ENCODE peak calls at places on chromosomes 4 and X, in six cellular contexts. J is H1, A is mesenchymal stem cell, F is IMR-90, S is H9, Z is trophoblast cell. D is an unnamed sample.
A peak's percentile ranks its signal among the peaks of the same experiment; 100 is the strongest.

GRCh38 chr4:121998024-121998423 is 46.2 kb upstream of the TRPC3 start:
- DNase-seq in J (no peak), F (no peak), Z (no peak), A (no peak), S (peak; percentile 52), D (no peak)

GRCh38 chr4:185912779-185913178 is 100.8 kb upstream of the SORBS2 start:
- DNase-seq in F (no peak), S (no peak), J (no peak), A (no peak), Z (no peak), D (no peak)

GRCh38 chrX:154097003-154097596 is 417 bp downstream of the MECP2 start:
- DNase-seq in A (peak; percentile 77), J (peak; percentile 67), S (peak; percentile 49), F (peak; percentile 51), Z (no peak), D (peak; percentile 75)

GRCh38 chr4:11597506-11597905 is 168.8 kb upstream of the HS3ST1 start:
- DNase-seq in J (no peak), Z (no peak), F (no peak), S (no peak), A (no peak), D (no peak)

GRCh38 chrX:117743469-117744251 is 372.9 kb downstream of the KLHL13 start:
- DNase-seq in F (peak; percentile 1), J (no peak), S (peak; percentile 34), Z (no peak), A (no peak), D (no peak)

GRCh38 chr4:186348433-186348832 is 82.4 kb downstream of the F11 start:
- DNase-seq in Z (no peak), J (no peak), S (no peak), F (no peak), A (no peak), D (no peak)

GRCh38 chrX:46465203-46465602 is 80.0 kb downstream of the ZNF674 start:
- DNase-seq in S (no peak), A (no peak), F (no peak), J (no peak), Z (no peak), D (no peak)

GRCh38 chr4:158410272-158410671 is 111.4 kb upstream of the RXFP1 start:
- DNase-seq in J (no peak), Z (no peak), A (no peak), S (no peak), F (peak; percentile 22), D (no peak)

GRCh38 chrX:50471390-50471789 is 765 bp upstream of the DGKK start:
- DNase-seq in Z (no peak), J (no peak), F (no peak), S (peak; percentile 30), A (no peak), D (no peak)

GRCh38 chr4:184059099-184059498 is 154.0 kb downstream of the STOX2 start:
- DNase-seq in S (no peak), Z (no peak), A (no peak), F (no peak), J (no peak), D (no peak)

GRCh38 chr4:70722199-70722791 is 531 bp downstream of the RUFY3 start:
- DNase-seq in A (peak; percentile 33), S (no peak), F (peak; percentile 83), Z (no peak), J (no peak), D (no peak)

GRCh38 chr4:138561276-138561880 is 319.2 kb upstream of the SLC7A11 start:
- DNase-seq in A (no peak), Z (no peak), F (no peak), S (no peak), J (no peak), D (no peak)

GRCh38 chr4:40515037-40515397 is 114.6 kb downstream of the RBM47 start:
- DNase-seq in A (no peak), J (no peak), S (no peak), F (peak; percentile 7), Z (peak; percentile 44), D (no peak)

GRCh38 chrX:39491548-39492297 is 606.0 kb downstream of the BCOR start:
- DNase-seq in S (no peak), J (no peak), F (no peak), Z (no peak), A (no peak), D (no peak)

GRCh38 chr4:68342139-68342538 is 7.8 kb downstream of the YTHDC1 start:
- DNase-seq in A (peak; percentile 79), J (no peak), Z (no peak), F (peak; percentile 73), S (no peak), D (no peak)

GRCh38 chr4:67204441-67204840 is 340.9 kb downstream of the CENPC start:
- DNase-seq in F (no peak), J (no peak), Z (no peak), S (no peak), A (no peak), D (no peak)

GRCh38 chr4:56657128-56657527 is 24.0 kb downstream of the HOPX start:
- DNase-seq in Z (no peak), J (no peak), F (no peak), A (no peak), S (no peak), D (no peak)

GRCh38 chr4:114549638-114550037 is 49.0 kb upstream of the UGT8 start:
- DNase-seq in A (no peak), Z (no peak), S (no peak), J (no peak), F (no peak), D (no peak)

GRCh38 chr4:177220376-177220775 is 89.3 kb upstream of the NEIL3 start:
- DNase-seq in F (peak; percentile 77), J (no peak), S (no peak), Z (no peak), A (no peak), D (no peak)

GRCh38 chr4:94451669-94452475 is at the start of gene PDLIM5:
- DNase-seq in F (peak; percentile 84), J (peak; percentile 91), A (peak; percentile 91), Z (peak; percentile 90), S (peak; percentile 95), D (peak; percentile 91)

GRCh38 chrX:57156397-57157049 is 19.3 kb upstream of the SPIN2A start:
- DNase-seq in A (peak; percentile 30), J (peak; percentile 48), Z (peak; percentile 19), S (peak; percentile 42), F (peak; percentile 40), D (peak; percentile 9)

GRCh38 chr4:86220137-86220536 is 139.7 kb downstream of the MAPK10 start:
- DNase-seq in S (no peak), J (no peak), Z (no peak), A (peak; percentile 24), F (peak; percentile 43), D (no peak)

GRCh38 chr4:40199999-40200880 is 3.4 kb downstream of the RHOH start:
- DNase-seq in Z (peak; percentile 37), S (no peak), F (peak; percentile 23), J (no peak), A (peak; percentile 61), D (no peak)

GRCh38 chr4:1015179-1015578 is 3.8 kb downstream of the FGFRL1 start:
- DNase-seq in F (no peak), A (no peak), J (no peak), S (no peak), Z (no peak), D (no peak)

GRCh38 chrX:154776753-154777152 is 14.1 kb downstream of the DKC1 start:
- DNase-seq in S (no peak), A (no peak), Z (no peak), F (no peak), J (no peak), D (no peak)

GRCh38 chr4:189278559-189279165 is 662.0 kb upstream of the FRG1 start:
- DNase-seq in A (peak; percentile 40), F (peak; percentile 72), J (no peak), Z (no peak), S (no peak), D (no peak)

GRCh38 chr4:1260418-1261106 is 11.6 kb upstream of the CTBP1 start:
- DNase-seq in J (no peak), F (no peak), S (no peak), Z (no peak), A (no peak), D (no peak)

GRCh38 chr4:14596904-14597303 is 405.4 kb upstream of the CPEB2 start:
- DNase-seq in S (peak; percentile 31), A (no peak), Z (no peak), J (no peak), F (no peak), D (no peak)

GRCh38 chr4:110046588-110047049 is 133.9 kb downstream of the EGF start:
- DNase-seq in J (no peak), Z (no peak), A (peak; percentile 58), S (no peak), F (peak; percentile 68), D (no peak)
- H3K14ac ChIP-seq in J (no peak overlapping the region), Z (no peak overlapping the region), A (no peak overlapping the region), S (no peak overlapping the region), F (no peak overlapping the region), D (no peak overlapping the region)

DNA sequence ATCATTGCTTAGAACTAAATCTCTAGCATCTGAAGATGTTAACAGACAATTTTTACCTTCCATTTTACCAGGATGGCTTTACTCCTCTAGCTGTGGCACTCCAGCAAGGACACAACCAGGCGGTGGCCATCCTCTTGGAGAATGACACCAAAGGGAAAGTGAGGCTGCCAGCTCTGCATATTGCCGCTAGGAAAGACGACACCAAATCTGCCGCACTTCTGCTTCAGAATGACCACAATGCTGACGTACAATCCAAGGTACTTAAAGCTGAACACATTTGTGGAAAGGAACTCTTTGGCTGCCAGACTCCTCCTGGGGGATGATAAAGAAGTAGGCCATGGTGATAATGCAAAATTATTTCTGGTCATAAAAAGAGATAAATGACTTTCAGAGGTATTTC is 187.5 kb downstream of the ANK2 start:
- DNase-seq in A (no peak), J (no peak), Z (no peak), S (no peak), F (no peak), D (no peak)
- H3K14ac ChIP-seq in A (no peak overlapping the region), J (no peak overlapping the region), Z (no peak overlapping the region), S (no peak overlapping the region), F (no peak overlapping the region), D (no peak overlapping the region)

DNA sequence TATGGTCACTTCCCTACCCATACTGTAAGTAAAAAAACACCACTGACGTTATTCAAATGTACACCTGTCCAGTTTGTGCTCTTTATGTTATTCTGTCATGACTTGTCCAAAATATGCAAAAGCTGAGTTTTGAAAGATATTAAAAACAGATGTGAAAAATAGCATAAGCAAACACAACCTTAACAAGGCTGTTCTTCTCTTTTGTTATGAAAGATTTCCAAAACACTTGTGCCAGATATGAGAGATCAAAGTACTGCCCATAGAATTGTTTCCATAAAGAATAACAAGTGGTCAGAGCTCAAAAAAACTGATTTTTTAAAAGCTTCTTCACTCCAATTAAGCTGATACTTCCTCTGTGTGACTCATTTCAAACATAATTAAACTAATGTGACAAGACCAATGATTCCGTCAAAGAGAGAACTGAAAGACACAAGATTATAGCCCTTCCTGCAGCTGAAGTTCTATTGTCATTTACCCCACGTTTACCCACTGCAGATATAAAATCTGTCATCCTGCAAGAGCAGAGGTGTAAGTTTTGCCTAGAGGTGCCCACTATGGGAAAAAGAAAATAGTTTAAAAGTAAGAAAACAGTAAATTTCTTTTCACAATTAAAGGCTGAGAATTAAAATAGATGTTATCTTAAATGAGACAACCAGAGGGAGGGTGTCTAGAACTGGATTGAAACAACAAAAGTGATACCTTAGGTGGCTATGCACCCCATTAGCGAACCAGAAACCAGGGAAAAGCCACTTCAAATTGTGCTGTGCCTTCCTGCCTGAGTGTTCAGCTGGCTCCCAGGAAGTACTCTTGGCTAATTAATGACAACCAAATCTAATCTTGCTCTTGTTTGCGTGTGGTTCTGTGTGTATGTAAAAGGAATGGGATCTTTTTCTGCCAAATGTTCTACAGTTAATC is 30.1 kb downstream of the RASSF6 start:
- DNase-seq in A (peak; percentile 18), J (no peak), Z (no peak), F (no peak), S (no peak), D (no peak)
- H3K14ac ChIP-seq in A (no peak overlapping the region), J (no peak overlapping the region), Z (no peak overlapping the region), F (no peak overlapping the region), S (no peak overlapping the region), D (no peak overlapping the region)

GRCh38 chrX:82732861-82733260 is 775.2 kb upstream of the POU3F4 start:
- DNase-seq in J (no peak), A (no peak), Z (no peak), S (no peak), F (no peak), D (no peak)
- H3K14ac ChIP-seq in J (no peak overlapping the region), A (no peak overlapping the region), Z (no peak overlapping the region), S (no peak overlapping the region), F (no peak overlapping the region), D (no peak overlapping the region)

D was measured in neuronal stem cell.